ENCODE peak calls at places on chromosomes 7 and 10, in seven cellular contexts. One of them, this sample, is unnamed.

GRCh38 chr10:101536800-101537199 is 51.3 kb downstream of the POLL start:
- DNase-seq in mucosa of gallbladder: no peak
- DNase-seq in NCI-H524: no peak
- DNase-seq in hippocampal formation: no peak
- DNase-seq in kidney glomerular epithelial cell: no peak
- DNase-seq in CD8-positive, alpha-beta T cell: no peak
- DNase-seq in germinal center: peak
- DNase-seq in this sample: no peak

GRCh38 chr10:17088118-17088806 is 41.3 kb downstream of the CUBN start:
- DNase-seq in mucosa of gallbladder: no peak
- DNase-seq in NCI-H524: no peak
- DNase-seq in hippocampal formation: no peak
- DNase-seq in kidney glomerular epithelial cell: peak
- DNase-seq in CD8-positive, alpha-beta T cell: no peak
- DNase-seq in germinal center: no peak
- DNase-seq in this sample: no peak

GRCh38 chr7:44634187-44634838 is 27.9 kb downstream of the OGDH start:
- DNase-seq in mucosa of gallbladder: no peak
- DNase-seq in NCI-H524: no peak
- DNase-seq in hippocampal formation: no peak
- DNase-seq in kidney glomerular epithelial cell: no peak
- DNase-seq in CD8-positive, alpha-beta T cell: no peak
- DNase-seq in germinal center: no peak
- DNase-seq in this sample: no peak

GRCh38 chr10:101230185-101230917 is 1.1 kb upstream of the LBX1 start:
- DNase-seq in mucosa of gallbladder: no peak
- DNase-seq in NCI-H524: no peak
- DNase-seq in hippocampal formation: no peak
- DNase-seq in kidney glomerular epithelial cell: no peak
- DNase-seq in CD8-positive, alpha-beta T cell: no peak
- DNase-seq in germinal center: no peak
- DNase-seq in this sample: no peak

GRCh38 chr10:131874991-131875451 is 25.8 kb upstream of the PPP2R2D start:
- DNase-seq in mucosa of gallbladder: peak
- DNase-seq in NCI-H524: peak
- DNase-seq in hippocampal formation: peak
- DNase-seq in kidney glomerular epithelial cell: peak
- DNase-seq in CD8-positive, alpha-beta T cell: peak
- DNase-seq in germinal center: peak
- DNase-seq in this sample: peak

GRCh38 chr7:98467570-98468312 is 66.9 kb upstream of the BAIAP2L1 start:
- DNase-seq in mucosa of gallbladder: no peak
- DNase-seq in NCI-H524: no peak
- DNase-seq in hippocampal formation: no peak
- DNase-seq in kidney glomerular epithelial cell: no peak
- DNase-seq in CD8-positive, alpha-beta T cell: no peak
- DNase-seq in germinal center: no peak
- DNase-seq in this sample: no peak

GRCh38 chr10:86305521-86305920 is 61.1 kb downstream of the GRID1 start:
- DNase-seq in mucosa of gallbladder: no peak
- DNase-seq in NCI-H524: no peak
- DNase-seq in hippocampal formation: no peak
- DNase-seq in kidney glomerular epithelial cell: no peak
- DNase-seq in CD8-positive, alpha-beta T cell: no peak
- DNase-seq in germinal center: no peak
- DNase-seq in this sample: no peak

GRCh38 chr10:101397140-101397539 is 43.2 kb downstream of the BTRC start:
- DNase-seq in mucosa of gallbladder: no peak
- DNase-seq in NCI-H524: no peak
- DNase-seq in hippocampal formation: no peak
- DNase-seq in kidney glomerular epithelial cell: no peak
- DNase-seq in CD8-positive, alpha-beta T cell: peak
- DNase-seq in germinal center: peak
- DNase-seq in this sample: no peak

This sample was measured in dorsolateral prefrontal cortex.